ENCODE peak calls at places on chromosomes 12 and 14, in six cellular contexts. D, V, F, O, Y and N are unnamed samples. For H3K9me3, the result is how much of the 10 kb centered on the place peaks cover.

GRCh38 chr14:38290601-38291190 is 34.8 kb upstream of the CLEC14A start:
- DNase-seq in D (peak), V (no peak), F (no peak), O (no peak), Y (no peak), N (no peak)

GRCh38 chr12:44296624-44297197 is 460.8 kb downstream of the TMEM117 start:
- DNase-seq in D (no peak), V (no peak), F (no peak), O (no peak), Y (no peak), N (no peak)

GRCh38 chr12:115752151-115752550 is 525.3 kb downstream of the MED13L start:
- DNase-seq in D (peak), V (no peak), F (no peak), O (no peak), Y (no peak), N (no peak)

GRCh38 chr12:53975019-53975815 is 463 bp upstream of the HOTAIR start:
- DNase-seq in D (no peak), V (no peak), F (no peak), O (no peak), Y (no peak), N (no peak)

GRCh38 chr14:76958020-76958965 is 70.2 kb downstream of the IRF2BPL start:
- DNase-seq in D (no peak), V (no peak), F (no peak), O (no peak), Y (no peak), N (no peak)

GRCh38 chr12:99605-100004 is 33.0 kb downstream of the IQSEC3 start:
- DNase-seq in D (peak), V (no peak), F (no peak), O (peak), Y (no peak), N (no peak)

GRCh38 chr14:67773844-67774377 is 42.5 kb downstream of the ZFYVE26 start:
- DNase-seq in D (no peak), V (no peak), F (no peak), O (no peak), Y (no peak), N (no peak)

GRCh38 chr12:14845350-14845750 is 2.0 kb upstream of the ART4 start:
- DNase-seq in D (peak), V (no peak), F (peak), O (peak), Y (no peak), N (peak)

GRCh38 chr14:105853089-105853906 is 326.9 kb downstream of the TMEM121 start:
- DNase-seq in D (no peak), V (no peak), F (no peak), O (peak), Y (no peak), N (no peak)

GRCh38 chr14:105854600-105855245 is 328.3 kb downstream of the TMEM121 start:
- DNase-seq in D (no peak), V (peak), F (no peak), O (peak), Y (no peak), N (no peak)

GRCh38 chr14:105855246-105855892 is 329.0 kb downstream of the TMEM121 start:
- DNase-seq in D (no peak), V (peak), F (no peak), O (peak), Y (no peak), N (no peak)

GRCh38 chr14:105852378-105853088 is 326.1 kb downstream of the TMEM121 start:
- DNase-seq in D (no peak), V (no peak), F (no peak), O (no peak), Y (no peak), N (no peak)

DNA sequence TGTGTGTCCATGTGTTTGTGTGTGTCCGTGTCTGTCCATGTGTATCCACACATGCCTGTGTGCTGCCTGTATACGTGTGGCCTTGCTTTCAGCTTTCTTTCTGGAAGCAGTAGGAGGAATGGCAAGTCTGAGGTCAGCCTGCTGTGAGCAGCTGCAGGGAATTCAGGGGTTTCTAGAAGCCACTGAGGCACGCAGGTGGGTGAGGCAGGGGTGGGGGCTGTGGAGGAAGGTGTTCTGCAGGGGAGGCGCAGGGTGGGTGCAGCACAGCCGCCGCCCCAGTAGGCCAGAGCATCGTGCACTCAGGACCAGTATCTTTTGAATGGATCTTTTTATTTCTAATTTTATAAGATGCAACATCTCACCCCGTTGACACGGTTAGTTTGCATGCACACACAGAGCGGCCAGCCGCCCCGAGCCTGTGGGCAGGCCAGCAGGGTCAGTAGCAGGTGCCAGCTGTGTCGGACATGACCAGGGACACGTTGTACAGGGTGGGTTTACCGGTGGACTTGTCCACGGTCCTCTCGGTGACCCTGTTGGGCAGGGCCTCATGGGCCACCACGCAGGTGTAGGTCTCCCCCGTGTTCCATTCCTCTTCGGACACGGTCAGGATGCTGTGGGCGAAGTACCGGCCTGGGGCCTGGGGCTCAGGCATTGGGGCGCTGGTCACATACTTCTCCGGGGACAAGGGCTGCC is 327.7 kb downstream of the TMEM121 start:
- DNase-seq in D (no peak), V (peak), F (no peak), O (no peak), Y (no peak), N (no peak)
- H3K9me3 ChIP-seq in D (half or more), V (under half), F (under half), O (under half), Y (under half), N (under half)

GRCh38 chr12:129325566-129325965 is 472.3 kb downstream of the GLT1D1 start:
- DNase-seq in D (no peak), V (no peak), F (no peak), O (no peak), Y (no peak), N (no peak)
- H3K9me3 ChIP-seq in D (under half), V (under half), F (under half), O (under half), Y (under half), N (under half)

DNA sequence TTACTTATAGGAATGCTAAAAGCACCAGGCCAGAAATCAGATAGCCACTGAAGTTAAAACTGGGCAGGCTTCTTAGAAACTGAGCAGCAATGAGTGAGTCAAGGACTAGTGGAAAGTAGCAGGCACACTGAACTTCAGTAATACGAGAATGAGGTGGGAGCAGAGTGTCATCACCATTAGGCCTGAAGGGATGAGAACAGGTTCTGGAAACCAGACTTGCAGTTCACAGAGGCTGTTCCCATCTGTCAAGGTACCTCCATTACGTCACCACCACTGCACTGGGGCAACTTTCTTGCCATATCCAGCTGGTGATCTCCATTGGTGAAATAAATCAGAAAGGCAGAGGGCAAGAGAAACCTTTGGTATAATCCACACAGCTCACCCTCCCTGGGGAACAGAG is 15.6 kb downstream of the ZNF10 start:
- DNase-seq in D (no peak), V (no peak), F (no peak), O (no peak), Y (no peak), N (no peak)
- H3K9me3 ChIP-seq in D (under half), V (half or more), F (half or more), O (under half), Y (half or more), N (under half)

GRCh38 chr12:83039413-83039812 is 352.7 kb downstream of the TMTC2 start:
- DNase-seq in D (no peak), V (no peak), F (no peak), O (no peak), Y (no peak), N (no peak)
- H3K9me3 ChIP-seq in D (under half), V (under half), F (under half), O (under half), Y (under half), N (under half)

DNA sequence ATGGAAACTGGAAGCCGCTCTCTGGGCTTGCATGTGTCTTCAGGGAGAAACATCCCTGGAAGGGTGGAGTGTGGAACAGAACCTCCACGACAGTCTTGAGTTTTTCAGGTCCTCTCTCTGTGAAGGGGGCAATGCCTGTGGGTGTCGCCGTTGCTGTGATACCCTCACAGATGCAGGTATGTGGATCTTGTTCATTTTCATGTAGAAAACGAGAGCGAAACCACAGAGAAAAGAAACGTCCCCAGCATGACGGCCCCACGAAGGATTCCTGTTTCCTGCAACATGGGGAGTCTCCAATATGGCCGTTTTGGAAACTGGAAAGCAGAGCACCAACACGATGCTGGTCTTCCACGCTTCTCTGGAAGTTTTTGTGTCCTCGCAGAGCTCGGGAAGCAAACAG is 187.9 kb downstream of the ALG10 start:
- DNase-seq in D (no peak), V (no peak), F (no peak), O (no peak), Y (no peak), N (no peak)
- H3K9me3 ChIP-seq in D (half or more), V (under half), F (under half), O (under half), Y (under half), N (under half)

GRCh38 chr12:126144603-126145002 is 1079.4 kb downstream of the AACS start:
- DNase-seq in D (no peak), V (no peak), F (no peak), O (no peak), Y (no peak), N (no peak)

GRCh38 chr12:126139355-126139754 is 1074.1 kb downstream of the AACS start:
- DNase-seq in D (no peak), V (no peak), F (no peak), O (no peak), Y (no peak), N (no peak)
- H3K9me3 ChIP-seq in D (under half), V (half or more), F (under half), O (under half), Y (under half), N (under half)

DNA sequence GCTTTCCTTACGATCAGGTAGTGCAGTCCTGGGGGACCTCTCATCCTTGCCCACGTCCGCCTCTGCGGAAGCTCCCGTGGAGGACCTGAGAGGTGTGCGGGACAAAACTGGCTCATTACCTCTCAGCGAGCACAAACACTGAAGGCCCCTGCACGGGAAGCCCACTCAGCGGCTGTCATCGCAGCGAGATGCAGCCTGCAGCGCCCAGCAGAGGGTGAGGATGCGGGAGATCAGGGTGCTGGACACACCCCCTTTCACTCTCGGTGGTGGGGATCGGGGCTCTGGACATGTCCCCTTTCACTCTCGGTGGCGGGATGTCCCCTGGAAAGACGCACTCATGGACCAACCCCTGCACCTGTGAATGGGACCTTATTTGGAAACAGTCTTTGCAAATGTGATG is 111.6 kb downstream of the PIWIL1 start:
- DNase-seq in D (no peak), V (no peak), F (no peak), O (no peak), Y (no peak), N (no peak)
- H3K9me3 ChIP-seq in D (half or more), V (under half), F (under half), O (under half), Y (under half), N (under half)

GRCh38 chr14:106493962-106494823 is 967.8 kb downstream of the TMEM121 start:
- DNase-seq in D (no peak), V (no peak), F (no peak), O (no peak), Y (no peak), N (no peak)
- H3K9me3 ChIP-seq in D (under half), V (under half), F (under half), O (under half), Y (under half), N (under half)

GRCh38 chr14:97485172-97485571 is 688.0 kb downstream of the VRK1 start:
- DNase-seq in D (no peak), V (no peak), F (no peak), O (no peak), Y (no peak), N (no peak)

GRCh38 chr14:97490521-97491070 is 693.4 kb downstream of the VRK1 start:
- DNase-seq in D (no peak), V (no peak), F (no peak), O (no peak), Y (no peak), N (peak)

GRCh38 chr14:97489750-97490149 is 692.6 kb downstream of the VRK1 start:
- DNase-seq in D (no peak), V (no peak), F (no peak), O (no peak), Y (no peak), N (no peak)

GRCh38 chr14:97491697-97492096 is 694.5 kb downstream of the VRK1 start:
- DNase-seq in D (no peak), V (no peak), F (no peak), O (no peak), Y (no peak), N (no peak)

GRCh38 chr14:97486601-97487120 is 689.5 kb downstream of the VRK1 start:
- DNase-seq in D (no peak), V (no peak), F (no peak), O (no peak), Y (no peak), N (no peak)
- H3K9me3 ChIP-seq in D (under half), V (under half), F (under half), O (under half), Y (under half), N (under half)